ENCODE peak calls at places on chromosome 3, in five cellular contexts. B, Y, U, F and X are unnamed samples.

GRCh38 chr3:42300013-42300412 is 34.0 kb upstream of the CCK start:
- DNase-seq in Y (no peak), F (peak), U (no peak), B (peak), X (no peak)

GRCh38 chr3:76570436-76571057 is 469.4 kb upstream of the ROBO2 start:
- DNase-seq in B (peak), F (no peak), U (no peak), Y (no peak), X (no peak)

GRCh38 chr3:149129326-149130123 is at the start of gene HPS3:
- DNase-seq in Y (peak), F (peak), U (peak), B (peak), X (peak)

GRCh38 chr3:141525813-141526212 is 39.0 kb downstream of the RASA2 start:
- DNase-seq in B (no peak), Y (no peak), U (no peak), F (no peak), X (no peak)

GRCh38 chr3:147705626-147706025 is 296.5 kb downstream of the ZIC1 start:
- DNase-seq in B (no peak), F (no peak), U (no peak), Y (no peak), X (peak)

GRCh38 chr3:33096103-33096868 is 660 bp downstream of the GLB1 start:
- DNase-seq in U (no peak), Y (peak), B (peak), F (no peak), X (no peak)

GRCh38 chr3:112531358-112531781 is 30.4 kb downstream of the ATG3 start:
- DNase-seq in Y (no peak), B (peak), F (peak), U (no peak), X (no peak)

GRCh38 chr3:48119495-48120193 is 68.6 kb downstream of the CDC25A start:
- DNase-seq in F (no peak), U (no peak), B (peak), Y (no peak), X (no peak)

GRCh38 chr3:52986938-52987337 is 58.9 kb downstream of the SFMBT1 start:
- DNase-seq in B (peak), F (no peak), Y (no peak), U (no peak), X (no peak)

GRCh38 chr3:44996556-44996969 is 20.5 kb downstream of the EXOSC7 start:
- DNase-seq in U (no peak), B (no peak), Y (no peak), F (no peak), X (no peak)

GRCh38 chr3:160748226-160748625 is 7.8 kb upstream of the PPM1L start:
- DNase-seq in B (no peak), F (no peak), Y (no peak), U (no peak), X (no peak)

GRCh38 chr3:194687638-194688206 is 2.0 kb downstream of the FAM43A start:
- DNase-seq in Y (peak), B (peak), U (peak), F (no peak), X (no peak)

GRCh38 chr3:14689247-14689980 is 14.5 kb downstream of the C3orf20 start:
- DNase-seq in Y (no peak), F (no peak), B (no peak), U (no peak), X (no peak)

GRCh38 chr3:185215873-185216586 is 37.8 kb downstream of the EHHADH start:
- DNase-seq in B (peak), F (no peak), U (no peak), Y (no peak), X (no peak)

GRCh38 chr3:143573904-143574303 is 274.4 kb downstream of the SLC9A9 start:
- DNase-seq in Y (no peak), B (no peak), U (no peak), F (no peak), X (no peak)

GRCh38 chr3:149258298-149258697 is 36.7 kb upstream of the CP start:
- DNase-seq in B (peak), Y (no peak), U (no peak), F (no peak), X (no peak)